ENCODE peak calls at places on chromosomes 7 and 10, in nine cellular contexts. One of them, this sample, is unnamed. For H3K4me1, the result is how much of the 10 kb centered on the place peaks cover.

GRCh38 chr10:49612513-49613159 is 1.2 kb upstream of the CHAT start:
- DNase-seq in left ventricle myocardium inferior: no peak
- DNase-seq in psoas muscle: no peak
- DNase-seq in SJSA1: no peak
- DNase-seq in colonic mucosa: no peak
- DNase-seq in astrocyte: no peak
- DNase-seq in prostate gland: no peak
- DNase-seq in lung: no peak
- DNase-seq in lower lobe of right lung: no peak
- DNase-seq in this sample: peak

GRCh38 chr10:77873558-77874380 is 52.8 kb downstream of the DLG5 start:
- DNase-seq in astrocyte: peak
- DNase-seq in colonic mucosa: peak
- DNase-seq in SJSA1: peak
- DNase-seq in lung: peak
- DNase-seq in left ventricle myocardium inferior: no peak
- DNase-seq in prostate gland: peak
- DNase-seq in psoas muscle: peak
- DNase-seq in lower lobe of right lung: no peak
- DNase-seq in this sample: peak

GRCh38 chr7:85160223-85160622 is 26.6 kb downstream of the SEMA3D start:
- DNase-seq in astrocyte: peak
- DNase-seq in psoas muscle: no peak
- DNase-seq in left ventricle myocardium inferior: no peak
- DNase-seq in prostate gland: no peak
- DNase-seq in SJSA1: no peak
- DNase-seq in lower lobe of right lung: no peak
- DNase-seq in colonic mucosa: no peak
- DNase-seq in lung: no peak
- DNase-seq in this sample: no peak

GRCh38 chr10:73967544-73967943 is 30.4 kb upstream of the VCL start:
- DNase-seq in left ventricle myocardium inferior: no peak
- DNase-seq in psoas muscle: no peak
- DNase-seq in lower lobe of right lung: no peak
- DNase-seq in lung: no peak
- DNase-seq in prostate gland: no peak
- DNase-seq in SJSA1: no peak
- DNase-seq in astrocyte: no peak
- DNase-seq in colonic mucosa: no peak
- DNase-seq in this sample: no peak

GRCh38 chr7:157269341-157270059 is 67.3 kb upstream of the DNAJB6 start:
- DNase-seq in psoas muscle: no peak
- DNase-seq in astrocyte: no peak
- DNase-seq in lung: no peak
- DNase-seq in lower lobe of right lung: no peak
- DNase-seq in colonic mucosa: no peak
- DNase-seq in left ventricle myocardium inferior: no peak
- DNase-seq in prostate gland: no peak
- DNase-seq in SJSA1: no peak
- DNase-seq in this sample: no peak

GRCh38 chr10:103780242-103781149 is 74.9 kb downstream of the SH3PXD2A start:
- DNase-seq in colonic mucosa: no peak
- DNase-seq in SJSA1: no peak
- DNase-seq in lung: no peak
- DNase-seq in astrocyte: no peak
- DNase-seq in left ventricle myocardium inferior: no peak
- DNase-seq in psoas muscle: no peak
- DNase-seq in prostate gland: peak
- DNase-seq in lower lobe of right lung: no peak
- DNase-seq in this sample: no peak

GRCh38 chr7:95473276-95473985 is 12.3 kb upstream of the ASB4 start:
- DNase-seq in lower lobe of right lung: no peak
- DNase-seq in left ventricle myocardium inferior: no peak
- DNase-seq in prostate gland: no peak
- DNase-seq in lung: no peak
- DNase-seq in astrocyte: no peak
- DNase-seq in SJSA1: no peak
- DNase-seq in colonic mucosa: no peak
- DNase-seq in psoas muscle: no peak
- DNase-seq in this sample: no peak

GRCh38 chr7:45092100-45092930 is 3.5 kb upstream of the NACAD start:
- DNase-seq in astrocyte: no peak
- DNase-seq in colonic mucosa: no peak
- DNase-seq in left ventricle myocardium inferior: no peak
- DNase-seq in lower lobe of right lung: no peak
- DNase-seq in prostate gland: no peak
- DNase-seq in lung: no peak
- DNase-seq in SJSA1: no peak
- DNase-seq in psoas muscle: no peak
- DNase-seq in this sample: no peak

GRCh38 chr7:129227646-129228578 is 3.1 kb downstream of the AHCYL2 start:
- DNase-seq in left ventricle myocardium inferior: no peak
- DNase-seq in psoas muscle: no peak
- DNase-seq in astrocyte: no peak
- DNase-seq in SJSA1: peak
- DNase-seq in lower lobe of right lung: no peak
- DNase-seq in prostate gland: no peak
- DNase-seq in colonic mucosa: no peak
- DNase-seq in lung: no peak
- DNase-seq in this sample: no peak

GRCh38 chr10:124624456-124624855 is 119.7 kb downstream of the FAM53B start:
- DNase-seq in colonic mucosa: no peak
- DNase-seq in psoas muscle: no peak
- DNase-seq in prostate gland: no peak
- DNase-seq in SJSA1: no peak
- DNase-seq in lower lobe of right lung: no peak
- DNase-seq in lung: no peak
- DNase-seq in left ventricle myocardium inferior: no peak
- DNase-seq in astrocyte: no peak
- DNase-seq in this sample: no peak

GRCh38 chr10:124621637-124622036 is 122.5 kb downstream of the FAM53B start:
- DNase-seq in psoas muscle: no peak
- DNase-seq in lung: no peak
- DNase-seq in colonic mucosa: no peak
- DNase-seq in prostate gland: no peak
- DNase-seq in astrocyte: no peak
- DNase-seq in lower lobe of right lung: no peak
- DNase-seq in SJSA1: no peak
- DNase-seq in left ventricle myocardium inferior: no peak
- DNase-seq in this sample: no peak

GRCh38 chr10:124624006-124624405 is 120.2 kb downstream of the FAM53B start:
- DNase-seq in colonic mucosa: no peak
- DNase-seq in SJSA1: no peak
- DNase-seq in astrocyte: no peak
- DNase-seq in psoas muscle: no peak
- DNase-seq in lung: no peak
- DNase-seq in lower lobe of right lung: no peak
- DNase-seq in left ventricle myocardium inferior: no peak
- DNase-seq in prostate gland: no peak
- DNase-seq in this sample: no peak

GRCh38 chr10:124622158-124622557 is 122.0 kb downstream of the FAM53B start:
- DNase-seq in lung: no peak
- DNase-seq in astrocyte: no peak
- DNase-seq in SJSA1: no peak
- DNase-seq in lower lobe of right lung: no peak
- DNase-seq in left ventricle myocardium inferior: no peak
- DNase-seq in prostate gland: no peak
- DNase-seq in psoas muscle: no peak
- DNase-seq in colonic mucosa: no peak
- DNase-seq in this sample: no peak

DNA sequence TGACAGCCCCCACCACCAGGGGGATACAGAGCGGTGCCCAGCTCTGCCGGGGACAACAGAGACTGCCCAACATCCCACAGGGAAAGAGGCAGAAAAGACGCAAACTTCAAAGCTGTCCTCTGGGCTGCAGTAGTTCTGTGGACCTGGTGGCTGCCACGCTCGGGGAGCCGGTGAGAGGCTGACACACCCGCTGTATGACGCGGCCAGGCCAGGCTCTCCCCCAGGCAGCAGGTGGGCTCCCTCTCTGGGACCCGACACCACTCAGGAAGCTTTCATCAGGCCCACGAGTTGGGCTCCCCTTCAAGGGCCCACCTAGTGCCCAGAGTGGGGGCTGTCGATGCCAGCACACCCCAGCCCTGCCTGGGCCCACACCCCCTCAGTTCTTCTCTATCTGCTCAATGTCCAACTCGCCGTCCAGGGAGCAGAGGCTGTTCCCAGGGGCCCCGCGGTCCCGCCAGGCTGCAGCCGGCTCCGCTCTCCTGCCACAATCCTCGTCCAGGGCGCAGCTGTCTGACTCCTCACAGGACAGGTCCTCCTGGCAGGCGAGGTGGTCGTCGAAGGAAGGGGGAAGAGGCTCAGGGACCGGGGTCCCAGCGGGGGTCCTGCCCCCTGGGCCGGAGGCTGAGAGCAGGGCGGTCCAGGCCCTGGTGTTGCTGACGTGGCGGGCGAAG is 121.2 kb downstream of the FAM53B start:
- DNase-seq in psoas muscle: no peak
- DNase-seq in lower lobe of right lung: no peak
- DNase-seq in lung: no peak
- DNase-seq in astrocyte: no peak
- DNase-seq in left ventricle myocardium inferior: no peak
- DNase-seq in SJSA1: no peak
- DNase-seq in prostate gland: no peak
- DNase-seq in colonic mucosa: no peak
- DNase-seq in this sample: no peak
- H3K4me1 ChIP-seq in psoas muscle: half or more
- H3K4me1 ChIP-seq in lower lobe of right lung: under half
- H3K4me1 ChIP-seq in lung: under half
- H3K4me1 ChIP-seq in astrocyte: under half
- H3K4me1 ChIP-seq in left ventricle myocardium inferior: half or more
- H3K4me1 ChIP-seq in SJSA1: under half
- H3K4me1 ChIP-seq in prostate gland: under half
- H3K4me1 ChIP-seq in colonic mucosa: under half
- H3K4me1 ChIP-seq in this sample: under half

DNA sequence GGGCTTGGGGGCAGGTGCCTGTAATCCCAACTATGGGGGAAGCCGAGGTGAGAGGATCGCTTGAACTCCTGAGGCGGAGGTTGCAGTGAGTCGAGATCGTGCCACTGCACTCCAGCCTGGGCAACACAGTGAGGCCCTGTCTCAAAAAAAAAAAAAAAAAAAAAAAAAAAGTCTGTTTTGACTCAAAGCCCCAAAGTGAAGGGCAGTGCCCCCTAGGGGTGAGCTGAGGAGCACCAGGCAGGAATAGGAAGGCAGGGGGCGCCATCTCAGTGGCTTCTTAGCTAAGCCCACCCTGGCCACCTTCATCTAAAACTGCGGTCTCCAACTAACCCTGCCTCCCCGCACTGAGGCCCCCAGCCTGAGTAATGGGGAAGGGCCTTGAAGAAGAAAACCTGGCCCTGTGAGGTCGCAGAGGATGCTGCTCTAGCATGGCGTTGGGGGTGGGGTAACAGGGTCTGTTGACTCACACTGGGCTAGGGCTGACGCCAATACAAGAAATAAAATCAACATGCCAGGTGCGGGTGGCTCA is 9.8 kb downstream of the PODXL start:
- DNase-seq in lung: no peak
- DNase-seq in SJSA1: peak
- DNase-seq in colonic mucosa: no peak
- DNase-seq in psoas muscle: no peak
- DNase-seq in prostate gland: no peak
- DNase-seq in lower lobe of right lung: no peak
- DNase-seq in astrocyte: no peak
- DNase-seq in left ventricle myocardium inferior: no peak
- DNase-seq in this sample: no peak
- H3K4me1 ChIP-seq in lung: under half
- H3K4me1 ChIP-seq in SJSA1: under half
- H3K4me1 ChIP-seq in colonic mucosa: under half
- H3K4me1 ChIP-seq in psoas muscle: under half
- H3K4me1 ChIP-seq in prostate gland: under half
- H3K4me1 ChIP-seq in lower lobe of right lung: under half
- H3K4me1 ChIP-seq in astrocyte: under half
- H3K4me1 ChIP-seq in left ventricle myocardium inferior: half or more
- H3K4me1 ChIP-seq in this sample: under half

DNA sequence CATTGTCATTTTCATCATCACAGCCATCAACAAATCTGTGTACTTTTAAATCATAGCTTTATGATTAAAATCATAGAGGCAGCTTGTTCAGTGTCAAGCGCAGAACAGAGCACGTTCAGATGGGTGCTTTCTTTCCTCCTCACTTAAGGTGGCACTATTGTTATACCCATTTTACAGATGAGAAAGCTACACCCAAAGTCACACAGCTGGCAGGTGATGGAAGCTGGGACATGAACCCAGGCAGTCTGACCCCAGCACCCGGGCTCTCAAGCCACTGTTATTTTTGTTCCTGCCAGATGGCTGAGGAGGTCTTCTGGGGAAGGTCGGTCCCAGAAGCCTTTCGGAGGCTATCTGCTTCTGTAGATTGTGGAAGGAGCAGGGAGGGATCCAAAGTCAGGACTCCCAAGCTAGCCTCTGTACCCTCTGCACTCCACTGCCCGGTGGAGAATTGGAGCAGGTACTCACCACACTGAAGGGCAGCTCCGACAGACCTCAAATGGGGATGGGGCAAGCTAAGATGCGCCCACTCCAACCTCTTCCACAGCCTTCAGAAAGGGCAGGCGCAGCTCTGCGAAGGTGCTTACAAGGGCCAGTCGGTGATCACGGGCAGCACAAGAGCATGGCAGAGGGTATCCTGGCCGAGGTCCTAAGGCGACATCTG is 610 bp downstream of the AVPI1 start:
- DNase-seq in lung: no peak
- DNase-seq in left ventricle myocardium inferior: no peak
- DNase-seq in psoas muscle: no peak
- DNase-seq in SJSA1: no peak
- DNase-seq in astrocyte: no peak
- DNase-seq in lower lobe of right lung: no peak
- DNase-seq in prostate gland: no peak
- DNase-seq in colonic mucosa: peak
- DNase-seq in this sample: no peak
- H3K4me1 ChIP-seq in lung: under half
- H3K4me1 ChIP-seq in left ventricle myocardium inferior: half or more
- H3K4me1 ChIP-seq in psoas muscle: under half
- H3K4me1 ChIP-seq in SJSA1: under half
- H3K4me1 ChIP-seq in astrocyte: under half
- H3K4me1 ChIP-seq in lower lobe of right lung: half or more
- H3K4me1 ChIP-seq in prostate gland: under half
- H3K4me1 ChIP-seq in colonic mucosa: under half
- H3K4me1 ChIP-seq in this sample: under half

DNA sequence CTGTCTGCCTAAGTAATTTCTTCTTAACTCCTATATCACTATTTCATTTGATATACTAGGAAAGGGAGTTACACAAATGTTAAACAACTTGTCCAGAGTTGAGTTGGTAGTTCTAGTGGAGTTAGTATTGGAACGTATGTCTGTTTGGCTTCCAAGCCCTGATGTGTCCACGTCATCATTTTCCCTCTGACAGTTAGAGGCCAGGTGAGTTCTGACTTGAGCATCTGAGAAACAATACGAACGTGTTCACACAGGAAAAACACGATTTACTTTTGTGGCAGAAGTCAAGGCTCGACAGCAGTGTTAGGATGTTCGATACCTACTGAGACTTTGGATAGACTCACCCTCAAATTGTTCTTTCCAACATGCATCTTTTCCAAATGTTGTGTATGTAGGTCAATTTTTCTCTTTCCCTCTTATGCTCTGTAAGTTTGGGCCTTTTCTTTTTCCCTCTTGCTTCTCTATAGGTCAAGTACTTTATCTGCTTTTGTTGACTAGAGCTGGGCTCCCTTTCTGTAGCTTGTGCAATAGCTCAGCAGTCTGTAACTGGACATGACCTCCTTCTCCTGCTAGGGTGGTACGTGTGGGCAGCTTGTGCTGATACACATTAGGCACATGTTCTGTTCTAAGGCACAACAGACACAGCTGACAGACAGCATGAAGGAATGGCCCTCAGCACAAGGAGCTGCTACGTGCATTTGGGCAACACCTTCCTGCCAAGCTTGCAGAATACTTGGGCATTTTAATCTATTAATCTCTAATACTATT is 222.9 kb downstream of the PTEN start:
- DNase-seq in colonic mucosa: no peak
- DNase-seq in lung: no peak
- DNase-seq in psoas muscle: no peak
- DNase-seq in prostate gland: no peak
- DNase-seq in lower lobe of right lung: no peak
- DNase-seq in SJSA1: no peak
- DNase-seq in astrocyte: no peak
- DNase-seq in left ventricle myocardium inferior: no peak
- DNase-seq in this sample: no peak
- H3K4me1 ChIP-seq in colonic mucosa: under half
- H3K4me1 ChIP-seq in lung: under half
- H3K4me1 ChIP-seq in psoas muscle: under half
- H3K4me1 ChIP-seq in prostate gland: under half
- H3K4me1 ChIP-seq in lower lobe of right lung: under half
- H3K4me1 ChIP-seq in SJSA1: under half
- H3K4me1 ChIP-seq in astrocyte: under half
- H3K4me1 ChIP-seq in left ventricle myocardium inferior: under half
- H3K4me1 ChIP-seq in this sample: under half